ENCODE peak calls at places on chromosomes 13 and 19, in nine cellular contexts. B is hypothalamus; E is non-pigmented ciliary epithelial cell; S is Calu3; N is left ventricle myocardium inferior; A is stimulated activated CD4-positive, alpha-beta T cell treated with anti-CD3 and anti-CD28 coated beads, Interleukin-4, amount 100 ng/mL, for 48 hours; X is neural crest cell; P is ACHN; U is activated CD8-positive, alpha-beta memory T cell treated with anti-CD3 and anti-CD28 coated beads for 1 hour. Z is an unnamed sample.

GRCh38 chr13:44437356-44438233 is 64.0 kb downstream of the SERP2 start:
- DNase-seq in B (no peak), E (no peak), S (no peak), N (no peak), A (no peak), X (no peak), P (peak), U (no peak), Z (no peak)

GRCh38 chr13:70829748-70830147 is 721.5 kb upstream of the KLHL1 start:
- DNase-seq in B (no peak), E (no peak), S (no peak), N (no peak), A (no peak), X (no peak), P (no peak), U (no peak), Z (no peak)

GRCh38 chr13:111505175-111505777 is 184.8 kb downstream of the TEX29 start:
- DNase-seq in B (no peak), E (no peak), S (no peak), N (no peak), A (no peak), X (peak), P (no peak), U (no peak), Z (peak)

GRCh38 chr19:5588906-5589676 is 21.3 kb upstream of the TINCR start:
- DNase-seq in B (no peak), E (no peak), S (no peak), N (no peak), A (no peak), X (no peak), P (no peak), U (no peak), Z (no peak)

GRCh38 chr19:57816652-57817051 is 1.9 kb upstream of the ZNF552 start:
- DNase-seq in B (no peak), E (no peak), S (no peak), N (no peak), A (no peak), X (no peak), P (no peak), U (no peak), Z (no peak)

GRCh38 chr13:23934481-23934880 is 37.2 kb upstream of the C1QTNF9B start:
- DNase-seq in B (no peak), E (peak), S (no peak), N (no peak), A (no peak), X (no peak), P (no peak), U (no peak), Z (no peak)

GRCh38 chr19:14218615-14219330 is 12.8 kb upstream of the ADGRL1 start:
- DNase-seq in B (no peak), E (no peak), S (no peak), N (no peak), A (no peak), X (no peak), P (no peak), U (no peak), Z (no peak)

GRCh38 chr13:90696254-90696653 is 651.2 kb upstream of the MIR17HG start:
- DNase-seq in B (no peak), E (peak), S (no peak), N (no peak), A (no peak), X (no peak), P (no peak), U (no peak), Z (no peak)

GRCh38 chr13:105445793-105446192 is 1089.7 kb downstream of the EFNB2 start:
- DNase-seq in B (no peak), E (no peak), S (no peak), N (no peak), A (no peak), X (no peak), P (peak), U (no peak), Z (no peak)

GRCh38 chr13:106567421-106568224 is at the start of gene ARGLU1:
- DNase-seq in B (peak), E (no peak), S (peak), N (peak), A (peak), X (peak), P (peak), U (peak), Z (peak)

GRCh38 chr19:41310031-41310831 is at the start of gene CCDC97:
- DNase-seq in B (peak), E (no peak), S (peak), N (peak), A (peak), X (peak), P (peak), U (peak), Z (peak)

GRCh38 chr13:94413545-94413944 is 65.9 kb downstream of the DCT start:
- DNase-seq in B (no peak), E (no peak), S (no peak), N (no peak), A (no peak), X (no peak), P (no peak), U (no peak), Z (no peak)

GRCh38 chr19:10566658-10567410 is 1.0 kb upstream of the KRI1 start:
- DNase-seq in B (no peak), E (no peak), S (no peak), N (no peak), A (peak), X (no peak), P (no peak), U (no peak), Z (no peak)

GRCh38 chr19:46717716-46718143 is 816 bp upstream of the PRKD2 start:
- DNase-seq in B (no peak), E (no peak), S (no peak), N (no peak), A (no peak), X (no peak), P (no peak), U (no peak), Z (no peak)

GRCh38 chr13:76879211-76879875 is 6.9 kb downstream of the KCTD12 start:
- DNase-seq in B (no peak), E (peak), S (no peak), N (peak), A (peak), X (no peak), P (no peak), U (peak), Z (no peak)

GRCh38 chr13:70941454-70941853 is 833.2 kb upstream of the KLHL1 start:
- DNase-seq in B (no peak), E (no peak), S (no peak), N (no peak), A (no peak), X (no peak), P (no peak), U (no peak), Z (no peak)

GRCh38 chr19:34067861-34068271 is 104.4 kb upstream of the LSM14A start:
- DNase-seq in B (no peak), E (no peak), S (no peak), N (no peak), A (no peak), X (no peak), P (peak), U (no peak), Z (no peak)

GRCh38 chr13:76822691-76823267 is 63.4 kb downstream of the KCTD12 start:
- DNase-seq in B (no peak), E (no peak), S (no peak), N (no peak), A (no peak), X (no peak), P (no peak), U (no peak), Z (no peak)

GRCh38 chr13:24623141-24623665 is 57.0 kb upstream of the ATP12A start:
- DNase-seq in B (no peak), E (no peak), S (no peak), N (no peak), A (no peak), X (no peak), P (no peak), U (no peak), Z (no peak)

GRCh38 chr13:36945078-36945477 is 25.0 kb upstream of the SMAD9 start:
- DNase-seq in B (no peak), E (no peak), S (no peak), N (no peak), A (no peak), X (no peak), P (no peak), U (no peak), Z (peak)

GRCh38 chr13:97712770-97713169 is 240.7 kb upstream of the IPO5 start:
- DNase-seq in B (no peak), E (no peak), S (no peak), N (no peak), A (no peak), X (no peak), P (no peak), U (no peak), Z (no peak)

GRCh38 chr19:7953576-7953975 is 10.1 kb upstream of the TIMM44 start:
- DNase-seq in B (no peak), E (no peak), S (no peak), N (no peak), A (no peak), X (no peak), P (no peak), U (no peak), Z (no peak)

GRCh38 chr13:110815471-110816204 is 99.2 kb downstream of the ANKRD10 start:
- DNase-seq in B (no peak), E (no peak), S (peak), N (no peak), A (no peak), X (no peak), P (no peak), U (no peak), Z (no peak)

GRCh38 chr19:51365211-51366049 is 758 bp downstream of the ETFB start:
- DNase-seq in B (no peak), E (no peak), S (peak), N (no peak), A (no peak), X (no peak), P (peak), U (no peak), Z (peak)

GRCh38 chr19:48810151-48810550 is 678 bp downstream of the BCAT2 start:
- DNase-seq in B (no peak), E (no peak), S (no peak), N (no peak), A (no peak), X (no peak), P (no peak), U (no peak), Z (no peak)

Z was measured in islet precursor cell.